ENCODE peak calls at places on chromosomes 11 and 22, in six cellular contexts. A is coronary artery, F is heart right ventricle, V is fibroblast of lung, W is cardiac fibroblast, D is gastrocnemius medialis. U is an unnamed sample.

GRCh38 chr11:69037074-69037473 is 11.7 kb upstream of the TPCN2 start:
- DNase-seq in A (no peak), F (no peak), V (no peak), W (no peak), D (no peak), U (no peak)

GRCh38 chr11:115052601-115053000 is 374.3 kb downstream of the NXPE2 start:
- DNase-seq in A (no peak), F (no peak), V (no peak), W (no peak), D (no peak), U (no peak)

GRCh38 chr22:41757507-41757906 is 43.0 kb upstream of the CCDC134 start:
- DNase-seq in A (no peak), F (no peak), V (no peak), W (no peak), D (no peak), U (no peak)

GRCh38 chr11:6625156-6625831 is 6.1 kb upstream of the TPP1 start:
- DNase-seq in A (no peak), F (no peak), V (no peak), W (no peak), D (no peak), U (no peak)

GRCh38 chr11:84720706-84721402 is 906.3 kb downstream of the DLG2 start:
- DNase-seq in A (no peak), F (peak; percentile 27), V (peak; percentile 12), W (no peak), D (peak; percentile 7), U (no peak)

GRCh38 chr22:49756656-49757055 is 71.0 kb downstream of the BRD1 start:
- DNase-seq in A (peak; percentile 60), F (no peak), V (no peak), W (no peak), D (no peak), U (no peak)

GRCh38 chr11:134752526-134752925 is 340.5 kb upstream of the B3GAT1 start:
- DNase-seq in A (peak; percentile 68), F (no peak), V (no peak), W (no peak), D (no peak), U (no peak)

GRCh38 chr11:48002565-48002964 is 22.2 kb downstream of the PTPRJ start:
- DNase-seq in A (no peak), F (no peak), V (no peak), W (no peak), D (no peak), U (no peak)

GRCh38 chr11:69540118-69541000 is 58.9 kb downstream of the LINC01488 start:
- DNase-seq in A (peak; percentile 87), F (peak; percentile 70), V (no peak), W (peak; percentile 26), D (no peak), U (no peak)

GRCh38 chr11:116791002-116791812 is 472 bp downstream of the APOA5 start:
- DNase-seq in A (no peak), F (peak; percentile 86), V (peak; percentile 33), W (peak; percentile 77), D (peak; percentile 52), U (no peak)

GRCh38 chr11:72703281-72704008 is 29.2 kb upstream of the PDE2A start:
- DNase-seq in A (no peak), F (peak; percentile 69), V (peak; percentile 69), W (peak; percentile 57), D (no peak), U (no peak)

GRCh38 chr22:44723801-44724200 is 21.8 kb downstream of the PRR5 start:
- DNase-seq in A (no peak), F (no peak), V (peak; percentile 20), W (peak; percentile 31), D (no peak), U (no peak)

GRCh38 chr11:69374110-69374981 is 80.4 kb downstream of the MYEOV start:
- DNase-seq in A (peak; percentile 66), F (no peak), V (no peak), W (no peak), D (no peak), U (no peak)

GRCh38 chr11:12547953-12548650 is 126.1 kb upstream of the TEAD1 start:
- DNase-seq in A (no peak), F (peak; percentile 29), V (no peak), W (no peak), D (no peak), U (no peak)

GRCh38 chr11:43376594-43376993 is 17.9 kb downstream of the TTC17 start:
- DNase-seq in A (no peak), F (no peak), V (peak; percentile 56), W (peak; percentile 92), D (no peak), U (no peak)

GRCh38 chr11:62054484-62055121 is 69.2 kb upstream of the INCENP start:
- DNase-seq in A (no peak), F (no peak), V (no peak), W (peak; percentile 61), D (peak; percentile 8), U (no peak)
- TF ChIP-seq CTCF in A (no peak), F (peak; percentile 28), V (peak; percentile 52), W (peak; percentile 41), D (peak; percentile 47), U (peak; percentile 36)

DNA sequence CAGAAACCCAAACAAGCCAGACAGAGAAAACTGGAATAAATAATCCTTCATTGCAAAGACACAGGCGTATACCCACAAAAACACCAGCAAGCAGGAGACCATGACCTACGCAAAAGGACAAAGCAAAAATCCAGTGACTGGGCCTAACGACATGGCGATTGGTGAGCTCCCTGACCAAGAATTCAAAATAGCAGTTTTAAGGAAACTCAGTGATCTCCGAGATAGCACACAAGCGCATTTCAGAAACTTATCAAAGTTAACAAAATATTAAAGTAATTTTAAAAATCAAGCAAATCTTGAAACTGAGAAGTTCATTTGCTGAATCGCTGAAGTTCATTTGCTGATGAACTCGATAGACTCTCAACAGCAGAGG is 27.6 kb downstream of the DBX1 start:
- DNase-seq in A (no peak), F (no peak), V (no peak), W (no peak), D (no peak), U (no peak)
- H3K4me3 ChIP-seq in A (peak overlapping the region; percentile 73), F (peak overlapping the region; percentile 40), V (no peak overlapping the region), W (no peak overlapping the region), D (no peak overlapping the region), U (no peak overlapping the region)

DNA sequence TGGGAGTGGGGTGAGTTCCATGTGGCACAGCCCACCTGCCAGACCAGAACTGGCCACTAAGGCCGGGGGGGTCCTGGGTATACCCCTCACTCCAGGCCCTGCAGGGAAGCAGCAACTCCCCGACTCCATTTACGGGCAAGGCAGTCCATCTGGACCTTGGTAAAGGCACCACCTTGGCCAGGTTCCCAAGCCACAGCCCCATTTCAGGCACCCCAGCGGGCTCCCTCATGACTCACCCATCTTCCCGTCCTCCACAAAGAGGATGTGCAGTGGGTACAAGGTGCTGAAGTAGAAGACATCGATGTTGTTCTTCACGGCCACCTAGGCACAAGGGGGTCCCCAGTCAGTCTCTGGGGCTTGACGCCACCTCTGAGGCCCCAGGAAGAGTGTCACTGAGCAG is 15.7 kb upstream of the RASL10A start:
- DNase-seq in A (no peak), F (no peak), V (no peak), W (no peak), D (no peak), U (no peak)
- TF ChIP-seq CTCF in A (no peak), F (no peak), V (no peak), W (no peak), D (no peak), U (no peak)

DNA sequence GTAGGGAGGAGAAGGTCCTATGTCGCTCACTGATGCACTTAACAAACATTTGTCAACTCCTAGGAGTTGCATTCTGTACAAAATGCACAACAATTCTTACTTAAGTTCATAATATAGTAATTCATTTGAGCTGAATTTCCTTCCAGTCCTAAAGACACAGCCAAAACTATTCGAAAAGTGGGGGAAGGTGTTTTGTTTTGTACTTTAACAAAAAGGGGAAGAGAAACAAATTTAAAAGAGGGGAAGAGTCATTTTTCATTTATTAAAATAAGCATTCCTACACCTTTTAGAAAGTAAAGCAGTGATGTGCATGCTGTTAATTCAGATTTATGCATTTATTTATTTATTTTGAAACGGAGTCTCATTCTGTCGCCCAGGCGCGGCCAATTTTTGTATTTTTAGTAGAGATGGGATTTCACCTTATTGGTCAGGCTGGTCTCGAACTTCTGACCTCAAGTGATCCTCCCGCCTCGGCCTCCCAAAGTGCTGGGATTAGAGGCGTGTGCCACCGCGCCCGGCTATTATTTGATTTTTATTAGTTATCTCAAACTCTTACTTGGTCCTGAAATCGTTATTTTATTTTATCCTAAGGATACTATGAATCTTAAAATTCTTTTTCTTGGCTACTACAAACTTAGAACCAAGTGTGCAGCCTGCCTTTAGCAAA is 1.1 kb upstream of the FANCF start:
- DNase-seq in A (no peak), F (no peak), V (no peak), W (no peak), D (no peak), U (no peak)
- H3K4me3 ChIP-seq in A (peak overlapping the region; percentile 95), F (no peak overlapping the region), V (no peak overlapping the region), W (no peak overlapping the region), D (peak overlapping the region; percentile 98), U (no peak overlapping the region)

DNA sequence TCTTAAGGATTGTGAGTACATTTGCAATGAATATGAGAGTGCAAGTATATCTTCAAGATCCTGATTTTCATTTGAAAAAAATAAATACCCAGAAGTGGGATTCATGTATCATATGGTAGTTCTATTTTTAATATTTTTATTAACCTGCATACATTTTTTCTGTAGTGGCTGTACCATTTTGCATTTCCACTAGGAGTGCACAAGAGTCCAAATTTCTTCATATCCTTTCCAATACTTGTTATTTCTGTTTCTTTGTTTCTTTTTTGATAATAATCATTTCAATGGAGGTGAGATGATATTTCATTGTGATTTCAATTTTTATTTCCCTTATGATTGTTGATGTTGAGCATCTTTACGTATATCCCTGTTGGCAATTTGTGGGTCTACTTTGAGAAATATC is 759.8 kb upstream of the CNTN5 start:
- DNase-seq in A (no peak), F (no peak), V (no peak), W (peak; percentile 9), D (no peak), U (no peak)
- TF ChIP-seq CTCF in A (no peak), F (no peak), V (no peak), W (peak; percentile 39), D (no peak), U (no peak)

GRCh38 chr11:128516886-128517285 is 70.5 kb downstream of the ETS1 start:
- DNase-seq in A (no peak), F (no peak), V (no peak), W (peak; percentile 22), D (no peak), U (no peak)
- H3K4me3 ChIP-seq in A (peak overlapping the region; percentile 82), F (peak overlapping the region; percentile 78), V (no peak overlapping the region), W (no peak overlapping the region), D (peak overlapping the region; percentile 89), U (no peak overlapping the region)

DNA sequence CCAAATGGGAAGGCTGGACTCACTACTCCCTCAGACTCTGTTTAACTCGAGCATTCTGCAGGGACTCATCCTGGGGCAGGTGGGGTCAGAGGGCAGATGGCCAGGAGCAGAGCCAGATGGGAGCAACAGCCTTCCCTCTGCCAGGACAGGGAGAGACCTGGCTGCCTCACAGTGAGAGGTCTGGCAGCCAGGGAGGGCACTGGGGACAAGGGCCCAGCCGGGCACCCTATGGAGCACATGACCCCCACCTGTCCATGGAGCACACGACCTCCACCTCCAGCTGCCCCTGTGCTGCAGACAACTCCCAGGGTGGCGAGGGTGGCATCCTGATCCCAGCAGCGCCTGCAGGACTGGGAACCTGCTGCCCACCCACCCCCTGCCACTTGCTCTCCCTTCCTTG is 67.4 kb downstream of the IGLL1 start:
- DNase-seq in A (no peak), F (no peak), V (no peak), W (no peak), D (no peak), U (no peak)
- TF ChIP-seq CTCF in A (no peak), F (no peak), V (no peak), W (no peak), D (no peak), U (no peak)